ENCODE peak calls at places on chromosome 11, in seven cellular contexts. E, H, F, X, W, V and Z are unnamed samples.

GRCh38 chr11:77370217-77370616 is 68.7 kb upstream of the GDPD4 start:
- DNase-seq in V (no peak), W (no peak), H (no peak), X (peak), F (no peak), E (no peak), Z (no peak)

GRCh38 chr11:28585007-28585406 is 476.8 kb downstream of the METTL15 start:
- DNase-seq in X (peak), E (no peak), H (peak), V (no peak), W (no peak), F (no peak), Z (no peak)

GRCh38 chr11:133133053-133133452 is 399.2 kb downstream of the OPCML start:
- DNase-seq in X (no peak), F (no peak), H (no peak), W (no peak), E (no peak), V (peak), Z (no peak)

GRCh38 chr11:102345923-102346322 is 1.1 kb upstream of the BIRC2 start:
- DNase-seq in W (no peak), X (peak), H (peak), F (no peak), E (peak), V (peak), Z (peak)

GRCh38 chr11:114027396-114027795 is 32.1 kb upstream of the ZBTB16 start:
- DNase-seq in W (no peak), F (no peak), X (no peak), V (peak), E (no peak), H (no peak), Z (no peak)

GRCh38 chr11:86802601-86803051 is 2.3 kb downstream of the PRSS23 start:
- DNase-seq in V (no peak), X (peak), E (peak), W (no peak), F (peak), H (peak), Z (no peak)

GRCh38 chr11:84687433-84687832 is 939.7 kb downstream of the DLG2 start:
- DNase-seq in E (no peak), W (no peak), X (no peak), H (no peak), F (no peak), V (no peak), Z (no peak)

GRCh38 chr11:2300936-2301630 is 635 bp downstream of the C11orf21 start:
- DNase-seq in H (no peak), E (no peak), W (no peak), V (no peak), F (no peak), X (no peak), Z (no peak)

GRCh38 chr11:78041843-78042455 is 18.9 kb upstream of the KCTD14 start:
- DNase-seq in F (no peak), V (no peak), X (no peak), W (no peak), E (no peak), H (no peak), Z (no peak)

GRCh38 chr11:134425413-134425812 is 13.4 kb upstream of the B3GAT1 start:
- DNase-seq in V (no peak), H (no peak), E (no peak), F (no peak), W (no peak), X (no peak), Z (no peak)

GRCh38 chr11:75199412-75199955 is 41.1 kb upstream of the TPBGL start:
- DNase-seq in X (no peak), V (no peak), F (no peak), E (no peak), W (no peak), H (no peak), Z (no peak)

GRCh38 chr11:134170909-134171281 is 52.9 kb downstream of the NCAPD3 start:
- DNase-seq in W (no peak), V (peak), X (peak), F (no peak), E (peak), H (peak), Z (no peak)

GRCh38 chr11:12239396-12240298 is 129.3 kb downstream of the MICAL2 start:
- DNase-seq in E (no peak), F (no peak), H (peak), V (no peak), W (no peak), X (no peak), Z (no peak)

GRCh38 chr11:44315947-44316387 is 6.0 kb upstream of the ALX4 start:
- DNase-seq in F (no peak), H (peak), X (peak), W (no peak), E (no peak), V (no peak), Z (no peak)

GRCh38 chr11:3962406-3962840 is 107.0 kb downstream of the STIM1 start:
- DNase-seq in W (no peak), F (no peak), H (peak), X (peak), E (no peak), V (no peak), Z (no peak)

GRCh38 chr11:31801298-31801702 is 9.8 kb downstream of the PAX6 start:
- DNase-seq in W (no peak), F (no peak), H (no peak), E (peak), X (no peak), V (no peak), Z (no peak)

GRCh38 chr11:27865105-27865504 is 164.8 kb upstream of the BDNF start:
- DNase-seq in H (no peak), V (no peak), W (no peak), F (no peak), E (no peak), X (no peak), Z (no peak)

GRCh38 chr11:110438017-110438416 is 8.3 kb downstream of the FDX1 start:
- DNase-seq in E (no peak), F (no peak), X (no peak), V (no peak), W (no peak), H (no peak), Z (no peak)
- H2AK5ac ChIP-seq in E (no peak), F (no peak), X (no peak), V (no peak), W (no peak), H (no peak), Z (no peak)

GRCh38 chr11:100068116-100068515 is 619.0 kb upstream of the ARHGAP42 start:
- DNase-seq in H (no peak), V (no peak), F (no peak), W (no peak), E (no peak), X (no peak), Z (no peak)

GRCh38 chr11:100072131-100072530 is 615.0 kb upstream of the ARHGAP42 start:
- DNase-seq in W (no peak), V (no peak), H (no peak), F (no peak), E (peak), X (no peak), Z (no peak)
- H3K27ac ChIP-seq in W (no peak), V (no peak), H (no peak), F (no peak), E (no peak), X (no peak), Z (no peak)

GRCh38 chr11:69121621-69122336 is 34.0 kb upstream of the SMIM38 start:
- DNase-seq in F (no peak), W (no peak), E (no peak), V (no peak), X (no peak), H (no peak), Z (no peak)
- H3K18ac ChIP-seq in F (no peak), W (peak), E (peak), V (no peak), X (peak), H (no peak), Z (peak)

GRCh38 chr11:8531312-8531711 is 62.7 kb downstream of the STK33 start:
- DNase-seq in E (no peak), H (no peak), V (peak), F (no peak), W (no peak), X (peak), Z (no peak)
- H2AK5ac ChIP-seq in E (no peak), H (no peak), V (no peak), F (no peak), W (no peak), X (no peak), Z (no peak)

GRCh38 chr11:10623797-10624761 is 55.6 kb upstream of the LYVE1 start:
- DNase-seq in E (peak), X (peak), H (peak), F (peak), V (no peak), W (peak), Z (no peak)

GRCh38 chr11:10622108-10622507 is 53.6 kb upstream of the LYVE1 start:
- DNase-seq in W (no peak), V (no peak), X (no peak), E (no peak), H (no peak), F (no peak), Z (no peak)

GRCh38 chr11:10625982-10626311 is 57.5 kb upstream of the LYVE1 start:
- DNase-seq in H (no peak), F (no peak), V (no peak), E (no peak), W (no peak), X (no peak), Z (no peak)

GRCh38 chr11:10625281-10625981 is 57.0 kb upstream of the LYVE1 start:
- DNase-seq in H (no peak), W (no peak), V (no peak), F (no peak), E (no peak), X (no peak), Z (no peak)

GRCh38 chr11:10622957-10623787 is 54.7 kb upstream of the LYVE1 start:
- DNase-seq in X (no peak), F (no peak), W (no peak), V (no peak), H (no peak), E (no peak), Z (no peak)
- H3K27ac ChIP-seq in X (no peak), F (no peak), W (no peak), V (no peak), H (peak), E (no peak), Z (no peak)

GRCh38 chr11:65357856-65358356 is 3.4 kb downstream of the TIGD3 start:
- DNase-seq in H (no peak), E (no peak), V (no peak), F (no peak), W (no peak), X (peak), Z (no peak)

GRCh38 chr11:65354265-65355012 is at the start of gene TIGD3:
- DNase-seq in F (peak), X (peak), E (peak), V (peak), W (peak), H (peak), Z (peak)

GRCh38 chr11:65355013-65355775 is 643 bp downstream of the TIGD3 start:
- DNase-seq in X (no peak), E (peak), H (no peak), V (no peak), F (peak), W (no peak), Z (peak)

GRCh38 chr11:65355776-65356393 is 1.3 kb downstream of the TIGD3 start:
- DNase-seq in H (peak), X (peak), F (peak), V (no peak), E (peak), W (no peak), Z (no peak)

GRCh38 chr11:65356394-65356972 is 1.9 kb downstream of the TIGD3 start:
- DNase-seq in W (no peak), F (no peak), H (no peak), E (no peak), X (no peak), V (no peak), Z (no peak)
- H3K18ac ChIP-seq in W (no peak), F (no peak), H (no peak), E (no peak), X (no peak), V (no peak), Z (peak)